ENCODE peak calls at places on chromosomes 1 and 21, in nine cellular contexts. K, Q, S, N, G, V, P, E and C are unnamed samples.

GRCh38 chr1:156684227-156684782 is 7.1 kb upstream of the NES start:
- DNase-seq in K (peak), Q (no peak), S (no peak), N (no peak), G (peak), V (no peak), P (no peak), E (no peak), C (no peak)

GRCh38 chr1:200867018-200867811 is 5.6 kb upstream of the GPR25 start:
- DNase-seq in K (peak), Q (no peak), S (no peak), N (no peak), G (no peak), V (no peak), P (no peak), E (no peak), C (no peak)

GRCh38 chr1:168454211-168454815 is 89.5 kb downstream of the XCL2 start:
- DNase-seq in K (no peak), Q (no peak), S (no peak), N (no peak), G (no peak), V (no peak), P (no peak), E (no peak), C (no peak)

GRCh38 chr1:20634065-20634593 is 871 bp downstream of the PINK1 start:
- DNase-seq in K (no peak), Q (peak), S (no peak), N (no peak), G (no peak), V (no peak), P (no peak), E (no peak), C (no peak)

GRCh38 chr1:38283736-38284470 is 237.3 kb upstream of the POU3F1 start:
- DNase-seq in K (no peak), Q (no peak), S (no peak), N (no peak), G (no peak), V (no peak), P (no peak), E (no peak), C (no peak)

GRCh38 chr1:214050513-214051401 is 63.0 kb downstream of the PROX1 start:
- DNase-seq in K (no peak), Q (peak), S (no peak), N (no peak), G (no peak), V (no peak), P (no peak), E (peak), C (no peak)

GRCh38 chr21:30717105-30717504 is 1.5 kb downstream of the KRTAP21-3 start:
- DNase-seq in K (peak), Q (no peak), S (no peak), N (no peak), G (no peak), V (no peak), P (no peak), E (no peak), C (no peak)

GRCh38 chr1:221712776-221713431 is 29.0 kb downstream of the DUSP10 start:
- DNase-seq in K (no peak), Q (peak), S (no peak), N (peak), G (no peak), V (no peak), P (no peak), E (no peak), C (no peak)

GRCh38 chr1:76138217-76138616 is 63.7 kb downstream of the ST6GALNAC3 start:
- DNase-seq in K (no peak), Q (no peak), S (no peak), N (no peak), G (no peak), V (peak), P (peak), E (no peak), C (no peak)

GRCh38 chr1:30756545-30757195 is 904 bp downstream of the LAPTM5 start:
- DNase-seq in K (peak), Q (peak), S (peak), N (peak), G (peak), V (peak), P (no peak), E (no peak), C (peak)

GRCh38 chr1:68916227-68916853 is 419.5 kb upstream of the DEPDC1 start:
- DNase-seq in K (peak), Q (no peak), S (peak), N (no peak), G (no peak), V (peak), P (peak), E (no peak), C (peak)

GRCh38 chr1:204241050-204241449 is 27.3 kb upstream of the GOLT1A start:
- DNase-seq in K (no peak), Q (no peak), S (no peak), N (no peak), G (no peak), V (no peak), P (no peak), E (no peak), C (no peak)

GRCh38 chr1:109821221-109821669 is 57.5 kb upstream of the EPS8L3 start:
- DNase-seq in K (peak), Q (peak), S (peak), N (no peak), G (peak), V (peak), P (peak), E (no peak), C (no peak)

GRCh38 chr1:107467286-107467685 is 326.4 kb downstream of the NTNG1 start:
- DNase-seq in K (no peak), Q (no peak), S (no peak), N (no peak), G (no peak), V (no peak), P (no peak), E (no peak), C (no peak)

GRCh38 chr1:79293611-79294010 is 287.1 kb upstream of the ADGRL4 start:
- DNase-seq in K (no peak), Q (no peak), S (no peak), N (no peak), G (peak), V (no peak), P (no peak), E (no peak), C (no peak)

GRCh38 chr21:33496345-33496744 is 4.8 kb upstream of the DNAJC28 start:
- DNase-seq in K (no peak), Q (no peak), S (no peak), N (no peak), G (no peak), V (no peak), P (no peak), E (no peak), C (no peak)

GRCh38 chr21:15775291-15775690 is 45.5 kb downstream of the USP25 start:
- DNase-seq in K (no peak), Q (no peak), S (no peak), N (no peak), G (no peak), V (no peak), P (no peak), E (no peak), C (no peak)

GRCh38 chr1:183244466-183244865 is 58.4 kb downstream of the LAMC2 start:
- DNase-seq in K (peak), Q (peak), S (no peak), N (no peak), G (peak), V (peak), P (peak), E (no peak), C (peak)

GRCh38 chr1:18943914-18944572 is 12.4 kb downstream of the IFFO2 start:
- DNase-seq in K (no peak), Q (no peak), S (no peak), N (no peak), G (no peak), V (no peak), P (no peak), E (no peak), C (no peak)

GRCh38 chr1:149888160-149888998 is 11.0 kb upstream of the BOLA1 start:
- DNase-seq in K (peak), Q (peak), S (peak), N (peak), G (peak), V (peak), P (peak), E (peak), C (peak)

GRCh38 chr1:31181515-31182343 is 58.0 kb downstream of the NKAIN1 start:
- DNase-seq in K (peak), Q (peak), S (no peak), N (peak), G (no peak), V (peak), P (no peak), E (peak), C (peak)

GRCh38 chr1:109630081-109630880 is 10.6 kb downstream of the AMPD2 start:
- DNase-seq in K (no peak), Q (peak), S (no peak), N (peak), G (no peak), V (peak), P (peak), E (no peak), C (no peak)

GRCh38 chr1:94025383-94026340 is 95.3 kb downstream of the ABCA4 start:
- DNase-seq in K (peak), Q (peak), S (no peak), N (no peak), G (peak), V (peak), P (peak), E (peak), C (peak)

GRCh38 chr1:12184008-12184681 is 17.4 kb downstream of the TNFRSF1B start:
- DNase-seq in K (peak), Q (peak), S (peak), N (no peak), G (no peak), V (peak), P (peak), E (peak), C (peak)

GRCh38 chr1:235100124-235100801 is 28.4 kb downstream of the TOMM20 start:
- DNase-seq in K (peak), Q (no peak), S (no peak), N (no peak), G (no peak), V (peak), P (no peak), E (peak), C (no peak)

GRCh38 chr1:147591246-147591891 is 50.1 kb downstream of the BCL9 start:
- DNase-seq in K (no peak), Q (no peak), S (no peak), N (no peak), G (no peak), V (no peak), P (no peak), E (no peak), C (no peak)

GRCh38 chr1:35097224-35097623 is 18.0 kb downstream of the ZMYM1 start:
- DNase-seq in K (peak), Q (no peak), S (no peak), N (no peak), G (peak), V (no peak), P (no peak), E (no peak), C (no peak)

GRCh38 chr1:27562483-27563406 is 41.2 kb downstream of the AHDC1 start:
- DNase-seq in K (no peak), Q (no peak), S (no peak), N (no peak), G (no peak), V (no peak), P (no peak), E (no peak), C (no peak)

GRCh38 chr1:160374701-160375443 is 8.0 kb downstream of the NHLH1 start:
- DNase-seq in K (no peak), Q (no peak), S (no peak), N (no peak), G (no peak), V (no peak), P (no peak), E (no peak), C (no peak)

GRCh38 chr1:182086136-182086535 is 24.6 kb upstream of the ZNF648 start:
- DNase-seq in K (no peak), Q (no peak), S (no peak), N (no peak), G (no peak), V (no peak), P (no peak), E (no peak), C (no peak)

GRCh38 chr1:32525661-32526444 is 13.4 kb upstream of the ZBTB8A start:
- DNase-seq in K (no peak), Q (no peak), S (no peak), N (no peak), G (no peak), V (peak), P (no peak), E (no peak), C (no peak)

GRCh38 chr1:206709322-206709721 is 24.6 kb downstream of the MAPKAPK2 start:
- DNase-seq in K (no peak), Q (no peak), S (no peak), N (no peak), G (no peak), V (no peak), P (no peak), E (no peak), C (no peak)

GRCh38 chr1:4113897-4114296 is 213.8 kb upstream of the C1orf174 start:
- DNase-seq in K (no peak), Q (no peak), S (no peak), N (no peak), G (no peak), V (no peak), P (no peak), E (no peak), C (no peak)

GRCh38 chr1:214303538-214303937 is 22.6 kb downstream of the SMYD2 start:
- DNase-seq in K (no peak), Q (no peak), S (no peak), N (no peak), G (no peak), V (no peak), P (no peak), E (no peak), C (no peak)

GRCh38 chr1:213418268-213419068 is 367.4 kb downstream of the RPS6KC1 start:
- DNase-seq in K (no peak), Q (no peak), S (no peak), N (no peak), G (no peak), V (no peak), P (no peak), E (no peak), C (no peak)

DNA sequence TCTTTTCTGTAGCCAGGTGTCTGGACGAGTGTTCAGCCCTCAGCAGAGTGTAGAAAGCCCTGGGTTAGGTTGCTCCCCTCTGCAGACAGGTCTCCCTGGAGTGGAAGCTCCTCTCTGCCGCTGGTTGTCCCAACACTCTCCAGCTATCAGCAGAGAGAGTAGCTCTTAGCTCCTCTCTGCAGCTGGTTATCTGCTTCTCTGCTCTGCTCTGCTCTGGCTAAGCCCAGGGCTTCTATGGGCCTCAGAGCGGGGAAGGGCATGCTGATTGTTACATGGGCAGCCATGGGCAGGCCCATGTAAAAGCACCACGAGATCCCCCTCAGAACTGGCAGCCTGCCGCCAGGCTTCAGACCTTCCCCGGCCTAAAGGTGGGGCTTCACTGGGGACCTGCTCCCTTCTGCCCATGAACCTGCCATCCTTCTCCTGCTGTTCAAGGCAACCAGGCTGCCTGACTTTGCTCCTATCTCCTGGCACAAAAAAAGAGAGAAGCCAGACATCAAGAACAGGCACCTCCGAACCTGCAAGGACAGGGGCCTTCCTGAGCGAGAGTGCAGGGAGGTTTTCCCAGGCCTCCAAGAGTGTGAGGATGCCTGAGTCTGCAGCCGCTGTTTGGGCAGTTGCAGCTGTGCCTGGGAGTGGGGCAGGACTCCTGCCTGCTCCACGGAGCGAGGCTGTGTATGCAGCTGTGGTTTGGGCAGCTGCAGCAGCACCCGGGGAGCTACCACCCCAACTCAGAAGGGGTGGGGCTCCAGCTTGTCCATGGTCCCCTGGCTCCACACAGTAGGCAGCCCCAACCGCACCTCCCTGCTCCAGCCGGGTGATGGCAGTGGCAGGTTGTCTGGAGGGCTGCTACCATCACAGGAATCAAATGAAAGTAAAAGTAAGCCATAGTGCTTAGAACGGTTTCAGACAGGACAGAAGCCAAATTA is 973.7 kb downstream of the LTN1 start:
- DNase-seq in K (peak), Q (no peak), S (no peak), N (no peak), G (no peak), V (no peak), P (no peak), E (no peak), C (peak)
- TF ChIP-seq CTCF in K (peak), Q (no peak), S (no peak), N (no peak), G (no peak), V (no peak), P (no peak), E (peak), C (peak)

GRCh38 chr1:172427191-172427590 is 6.7 kb downstream of the C1orf105 start:
- DNase-seq in K (no peak), Q (no peak), S (no peak), N (no peak), G (no peak), V (no peak), P (no peak), E (no peak), C (no peak)
- H3K4me3 ChIP-seq in K (no peak), Q (no peak), S (no peak), N (peak), G (no peak), V (no peak), P (no peak), E (no peak), C (no peak)

GRCh38 chr1:227447531-227447990 is 115.8 kb upstream of the ZNF678 start:
- DNase-seq in K (no peak), Q (peak), S (no peak), N (no peak), G (peak), V (peak), P (no peak), E (no peak), C (peak)

GRCh38 chr1:227450489-227450888 is 112.9 kb upstream of the ZNF678 start:
- DNase-seq in K (no peak), Q (no peak), S (no peak), N (no peak), G (no peak), V (no peak), P (no peak), E (no peak), C (no peak)

GRCh38 chr1:227449727-227450420 is 113.5 kb upstream of the ZNF678 start:
- DNase-seq in K (no peak), Q (no peak), S (no peak), N (no peak), G (no peak), V (no peak), P (no peak), E (no peak), C (no peak)

GRCh38 chr1:227451062-227451461 is 112.3 kb upstream of the ZNF678 start:
- DNase-seq in K (no peak), Q (no peak), S (no peak), N (no peak), G (no peak), V (no peak), P (no peak), E (no peak), C (no peak)

DNA sequence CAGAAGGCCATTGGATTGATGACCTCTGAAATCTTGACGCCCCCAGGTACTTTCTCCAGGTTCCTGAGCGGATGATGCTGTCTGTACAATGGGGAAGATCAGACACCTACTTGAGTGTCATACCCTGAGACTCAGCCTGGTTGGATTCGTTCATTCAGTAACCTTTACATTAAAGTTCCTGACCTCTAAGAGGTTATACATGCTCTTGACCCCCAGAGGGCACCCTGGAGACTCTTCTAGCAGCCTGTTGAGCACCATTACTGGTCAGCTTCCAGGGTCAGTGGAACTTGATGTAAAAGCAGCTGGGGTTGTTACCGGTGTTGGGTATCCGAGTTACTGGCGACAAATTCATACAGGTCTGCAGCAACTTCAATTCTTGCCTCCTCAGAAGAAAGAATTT is 114.3 kb upstream of the ZNF678 start:
- DNase-seq in K (no peak), Q (peak), S (no peak), N (peak), G (no peak), V (no peak), P (no peak), E (peak), C (peak)
- TF ChIP-seq CTCF in K (peak), Q (no peak), S (no peak), N (no peak), G (peak), V (no peak), P (no peak), E (peak), C (peak)

GRCh38 chr1:64489707-64490106 is 19.8 kb downstream of the CACHD1 start:
- DNase-seq in K (no peak), Q (no peak), S (no peak), N (no peak), G (no peak), V (no peak), P (no peak), E (no peak), C (no peak)
- H3K4me3 ChIP-seq in K (no peak), Q (no peak), S (no peak), N (no peak), G (no peak), V (no peak), P (no peak), E (no peak), C (no peak)

GRCh38 chr1:82600314-82600713 is 799.6 kb downstream of the ADGRL2 start:
- DNase-seq in K (no peak), Q (no peak), S (no peak), N (no peak), G (no peak), V (no peak), P (no peak), E (no peak), C (no peak)

GRCh38 chr1:82598816-82599215 is 798.1 kb downstream of the ADGRL2 start:
- DNase-seq in K (no peak), Q (no peak), S (no peak), N (no peak), G (no peak), V (no peak), P (no peak), E (no peak), C (no peak)

DNA sequence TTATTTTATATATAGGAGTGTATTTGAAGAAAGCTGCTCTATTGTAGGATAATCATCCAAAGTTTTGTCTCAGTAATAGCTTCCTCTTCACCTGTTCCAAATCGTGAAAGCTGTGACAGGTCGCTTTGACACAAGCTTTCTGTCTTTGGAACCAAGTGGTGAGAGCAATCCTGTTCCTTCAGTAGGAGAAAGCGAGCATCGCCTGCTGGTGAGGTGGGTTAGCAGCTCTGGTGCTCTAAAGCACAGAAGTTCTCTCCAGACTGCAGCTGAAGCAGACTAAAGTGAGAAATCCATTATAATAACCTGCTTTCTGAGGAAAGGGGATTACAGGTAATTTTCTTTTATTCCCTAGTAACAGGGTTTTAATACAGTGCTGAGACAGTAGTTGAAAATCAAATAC is 803.8 kb downstream of the ADGRL2 start:
- DNase-seq in K (no peak), Q (no peak), S (no peak), N (no peak), G (no peak), V (no peak), P (no peak), E (no peak), C (no peak)
- TF ChIP-seq CTCF in K (no peak), Q (no peak), S (no peak), N (no peak), G (no peak), V (no peak), P (no peak), E (peak), C (no peak)

GRCh38 chr1:36159614-36160387 is 3.8 kb downstream of the MAP7D1 start:
- DNase-seq in K (no peak), Q (no peak), S (no peak), N (no peak), G (no peak), V (no peak), P (no peak), E (no peak), C (no peak)

GRCh38 chr1:36160388-36160948 is 4.5 kb downstream of the MAP7D1 start:
- DNase-seq in K (no peak), Q (no peak), S (no peak), N (no peak), G (no peak), V (no peak), P (no peak), E (no peak), C (no peak)

GRCh38 chr1:36157115-36157903 is 1.3 kb downstream of the MAP7D1 start:
- DNase-seq in K (peak), Q (no peak), S (no peak), N (no peak), G (no peak), V (no peak), P (no peak), E (no peak), C (peak)

GRCh38 chr1:36156329-36157114 is 562 bp downstream of the MAP7D1 start:
- DNase-seq in K (peak), Q (peak), S (no peak), N (peak), G (no peak), V (peak), P (peak), E (no peak), C (peak)

GRCh38 chr1:36157973-36158826 is 2.2 kb downstream of the MAP7D1 start:
- DNase-seq in K (no peak), Q (no peak), S (no peak), N (no peak), G (no peak), V (no peak), P (no peak), E (no peak), C (no peak)
- H3K4me3 ChIP-seq in K (peak), Q (no peak), S (peak), N (peak), G (peak), V (no peak), P (peak), E (no peak), C (no peak)